ENCODE peak calls at places on chromosomes 3 and 15, in six cellular contexts. One of them, this sample, is unnamed.

GRCh38 chr15:29216955-29217354 is 52.7 kb downstream of the NSMCE3 start:
- DNase-seq in amniotic stem cell: no peak
- DNase-seq in activated T-helper 1 cell treated with anti-CD3 and anti-CD28 coated beads, Interleukin-12 subunit alpha, Interleukin-12 subunit beta, Interleukin-2, Interleukin-4 antibody, amounts not matched to agents 30 ng/mL and 10 ng/mL and 1 ng/mL, durations not matched to agents 14 hours and 24 hours and 36 hours: no peak
- DNase-seq in heart left ventricle: no peak
- DNase-seq in NCI-H82: no peak
- DNase-seq in heart right ventricle: no peak
- DNase-seq in this sample: no peak

GRCh38 chr3:106208266-106208665 is 339.5 kb upstream of the CBLB start:
- DNase-seq in amniotic stem cell: no peak
- DNase-seq in activated T-helper 1 cell treated with anti-CD3 and anti-CD28 coated beads, Interleukin-12 subunit alpha, Interleukin-12 subunit beta, Interleukin-2, Interleukin-4 antibody, amounts not matched to agents 30 ng/mL and 10 ng/mL and 1 ng/mL, durations not matched to agents 14 hours and 24 hours and 36 hours: no peak
- DNase-seq in heart left ventricle: no peak
- DNase-seq in NCI-H82: no peak
- DNase-seq in heart right ventricle: no peak
- DNase-seq in this sample: no peak

GRCh38 chr3:59074764-59075163 is 24.9 kb upstream of the CFAP20DC start:
- DNase-seq in amniotic stem cell: no peak
- DNase-seq in activated T-helper 1 cell treated with anti-CD3 and anti-CD28 coated beads, Interleukin-12 subunit alpha, Interleukin-12 subunit beta, Interleukin-2, Interleukin-4 antibody, amounts not matched to agents 30 ng/mL and 10 ng/mL and 1 ng/mL, durations not matched to agents 14 hours and 24 hours and 36 hours: no peak
- DNase-seq in heart left ventricle: no peak
- DNase-seq in NCI-H82: no peak
- DNase-seq in heart right ventricle: no peak
- DNase-seq in this sample: no peak

GRCh38 chr3:122230174-122230573 is 46.7 kb downstream of the CASR start:
- DNase-seq in amniotic stem cell: no peak
- DNase-seq in activated T-helper 1 cell treated with anti-CD3 and anti-CD28 coated beads, Interleukin-12 subunit alpha, Interleukin-12 subunit beta, Interleukin-2, Interleukin-4 antibody, amounts not matched to agents 30 ng/mL and 10 ng/mL and 1 ng/mL, durations not matched to agents 14 hours and 24 hours and 36 hours: no peak
- DNase-seq in heart left ventricle: no peak
- DNase-seq in NCI-H82: no peak
- DNase-seq in heart right ventricle: no peak
- DNase-seq in this sample: no peak

GRCh38 chr3:123348471-123349200 is 100.3 kb downstream of the ADCY5 start:
- DNase-seq in amniotic stem cell: no peak
- DNase-seq in activated T-helper 1 cell treated with anti-CD3 and anti-CD28 coated beads, Interleukin-12 subunit alpha, Interleukin-12 subunit beta, Interleukin-2, Interleukin-4 antibody, amounts not matched to agents 30 ng/mL and 10 ng/mL and 1 ng/mL, durations not matched to agents 14 hours and 24 hours and 36 hours: no peak
- DNase-seq in heart left ventricle: no peak
- DNase-seq in NCI-H82: no peak
- DNase-seq in heart right ventricle: no peak
- DNase-seq in this sample: no peak

GRCh38 chr15:88498991-88499390 is 31.5 kb downstream of the MRPS11 start:
- DNase-seq in amniotic stem cell: no peak
- DNase-seq in activated T-helper 1 cell treated with anti-CD3 and anti-CD28 coated beads, Interleukin-12 subunit alpha, Interleukin-12 subunit beta, Interleukin-2, Interleukin-4 antibody, amounts not matched to agents 30 ng/mL and 10 ng/mL and 1 ng/mL, durations not matched to agents 14 hours and 24 hours and 36 hours: no peak
- DNase-seq in heart left ventricle: no peak
- DNase-seq in NCI-H82: peak; percentile 97
- DNase-seq in heart right ventricle: no peak
- DNase-seq in this sample: no peak

GRCh38 chr3:78101363-78101762 is 1061.5 kb downstream of the ROBO2 start:
- DNase-seq in amniotic stem cell: peak; percentile 56
- DNase-seq in activated T-helper 1 cell treated with anti-CD3 and anti-CD28 coated beads, Interleukin-12 subunit alpha, Interleukin-12 subunit beta, Interleukin-2, Interleukin-4 antibody, amounts not matched to agents 30 ng/mL and 10 ng/mL and 1 ng/mL, durations not matched to agents 14 hours and 24 hours and 36 hours: no peak
- DNase-seq in heart left ventricle: no peak
- DNase-seq in NCI-H82: no peak
- DNase-seq in heart right ventricle: no peak
- DNase-seq in this sample: no peak

GRCh38 chr3:172654470-172654869 is 56.4 kb downstream of the NCEH1 start:
- DNase-seq in amniotic stem cell: no peak
- DNase-seq in activated T-helper 1 cell treated with anti-CD3 and anti-CD28 coated beads, Interleukin-12 subunit alpha, Interleukin-12 subunit beta, Interleukin-2, Interleukin-4 antibody, amounts not matched to agents 30 ng/mL and 10 ng/mL and 1 ng/mL, durations not matched to agents 14 hours and 24 hours and 36 hours: no peak
- DNase-seq in heart left ventricle: no peak
- DNase-seq in NCI-H82: no peak
- DNase-seq in heart right ventricle: no peak
- DNase-seq in this sample: no peak

GRCh38 chr3:137511655-137512054 is 252.5 kb upstream of the SOX14 start:
- DNase-seq in amniotic stem cell: no peak
- DNase-seq in activated T-helper 1 cell treated with anti-CD3 and anti-CD28 coated beads, Interleukin-12 subunit alpha, Interleukin-12 subunit beta, Interleukin-2, Interleukin-4 antibody, amounts not matched to agents 30 ng/mL and 10 ng/mL and 1 ng/mL, durations not matched to agents 14 hours and 24 hours and 36 hours: no peak
- DNase-seq in heart left ventricle: no peak
- DNase-seq in NCI-H82: no peak
- DNase-seq in heart right ventricle: no peak
- DNase-seq in this sample: no peak

GRCh38 chr3:159322322-159322939 is 520.6 kb downstream of the MFSD1 start:
- DNase-seq in amniotic stem cell: no peak
- DNase-seq in activated T-helper 1 cell treated with anti-CD3 and anti-CD28 coated beads, Interleukin-12 subunit alpha, Interleukin-12 subunit beta, Interleukin-2, Interleukin-4 antibody, amounts not matched to agents 30 ng/mL and 10 ng/mL and 1 ng/mL, durations not matched to agents 14 hours and 24 hours and 36 hours: no peak
- DNase-seq in heart left ventricle: peak; percentile 62
- DNase-seq in NCI-H82: peak; percentile 72
- DNase-seq in heart right ventricle: peak; percentile 40
- DNase-seq in this sample: no peak

GRCh38 chr3:57910988-57911387 is 97.2 kb upstream of the FLNB start:
- DNase-seq in amniotic stem cell: no peak
- DNase-seq in activated T-helper 1 cell treated with anti-CD3 and anti-CD28 coated beads, Interleukin-12 subunit alpha, Interleukin-12 subunit beta, Interleukin-2, Interleukin-4 antibody, amounts not matched to agents 30 ng/mL and 10 ng/mL and 1 ng/mL, durations not matched to agents 14 hours and 24 hours and 36 hours: no peak
- DNase-seq in heart left ventricle: no peak
- DNase-seq in NCI-H82: peak; percentile 25
- DNase-seq in heart right ventricle: no peak
- DNase-seq in this sample: no peak

GRCh38 chr3:41117398-41117870 is 81.9 kb upstream of the CTNNB1 start:
- DNase-seq in amniotic stem cell: peak; percentile 12
- DNase-seq in activated T-helper 1 cell treated with anti-CD3 and anti-CD28 coated beads, Interleukin-12 subunit alpha, Interleukin-12 subunit beta, Interleukin-2, Interleukin-4 antibody, amounts not matched to agents 30 ng/mL and 10 ng/mL and 1 ng/mL, durations not matched to agents 14 hours and 24 hours and 36 hours: peak; percentile 70
- DNase-seq in heart left ventricle: peak; percentile 95
- DNase-seq in NCI-H82: no peak
- DNase-seq in heart right ventricle: peak; percentile 88
- DNase-seq in this sample: peak; percentile 48

GRCh38 chr3:97872209-97873042 is 50.6 kb downstream of the CRYBG3 start:
- DNase-seq in amniotic stem cell: peak; percentile 89
- DNase-seq in activated T-helper 1 cell treated with anti-CD3 and anti-CD28 coated beads, Interleukin-12 subunit alpha, Interleukin-12 subunit beta, Interleukin-2, Interleukin-4 antibody, amounts not matched to agents 30 ng/mL and 10 ng/mL and 1 ng/mL, durations not matched to agents 14 hours and 24 hours and 36 hours: peak; percentile 32
- DNase-seq in heart left ventricle: no peak
- DNase-seq in NCI-H82: no peak
- DNase-seq in heart right ventricle: no peak
- DNase-seq in this sample: no peak

GRCh38 chr15:34810455-34811146 is 15.3 kb upstream of the ACTC1 start:
- DNase-seq in amniotic stem cell: peak; percentile 86
- DNase-seq in activated T-helper 1 cell treated with anti-CD3 and anti-CD28 coated beads, Interleukin-12 subunit alpha, Interleukin-12 subunit beta, Interleukin-2, Interleukin-4 antibody, amounts not matched to agents 30 ng/mL and 10 ng/mL and 1 ng/mL, durations not matched to agents 14 hours and 24 hours and 36 hours: no peak
- DNase-seq in heart left ventricle: no peak
- DNase-seq in NCI-H82: peak; percentile 34
- DNase-seq in heart right ventricle: no peak
- DNase-seq in this sample: no peak

GRCh38 chr3:12139111-12139511 is 19.6 kb downstream of the TIMP4 start:
- DNase-seq in amniotic stem cell: peak; percentile 31
- DNase-seq in activated T-helper 1 cell treated with anti-CD3 and anti-CD28 coated beads, Interleukin-12 subunit alpha, Interleukin-12 subunit beta, Interleukin-2, Interleukin-4 antibody, amounts not matched to agents 30 ng/mL and 10 ng/mL and 1 ng/mL, durations not matched to agents 14 hours and 24 hours and 36 hours: no peak
- DNase-seq in heart left ventricle: no peak
- DNase-seq in NCI-H82: peak; percentile 15
- DNase-seq in heart right ventricle: no peak
- DNase-seq in this sample: no peak